ENCODE peak calls at places on chromosome 1, in four cellular contexts. U is chondrocyte, V is HFF-Myc, X is mucosa of descending colon. E is an unnamed sample.

GRCh38 chr1:31620631-31621497 is 3.4 kb downstream of the HCRTR1 start:
- DNase-seq in X (no peak), U (no peak), V (no peak), E (no peak)

GRCh38 chr1:51636765-51637522 is 20.1 kb downstream of the OSBPL9 start:
- DNase-seq in X (no peak), V (no peak), U (no peak), E (no peak)

GRCh38 chr1:111880866-111881837 is 108.3 kb downstream of the KCND3 start:
- DNase-seq in V (no peak), U (no peak), X (no peak), E (no peak)

GRCh38 chr1:55378582-55378981 is 163.4 kb upstream of the USP24 start:
- DNase-seq in U (no peak), X (no peak), V (no peak), E (no peak)

GRCh38 chr1:248828845-248829244 is 3.1 kb upstream of the SH3BP5L start:
- DNase-seq in X (no peak), V (no peak), U (no peak), E (no peak)

GRCh38 chr1:62437273-62437945 is 560 bp downstream of the USP1 start:
- DNase-seq in V (no peak), X (no peak), U (no peak), E (no peak)

GRCh38 chr1:97137862-97138514 is 416.4 kb downstream of the PTBP2 start:
- DNase-seq in V (peak), X (no peak), U (no peak), E (no peak)

GRCh38 chr1:21799730-21800129 is 12.3 kb upstream of the LDLRAD2 start:
- DNase-seq in U (no peak), V (no peak), X (no peak), E (no peak)

GRCh38 chr1:162357681-162358266 is 18.9 kb downstream of the SPATA46 start:
- DNase-seq in X (no peak), U (no peak), V (peak), E (no peak)

GRCh38 chr1:235060607-235061470 is 67.8 kb downstream of the TOMM20 start:
- DNase-seq in X (no peak), U (no peak), V (no peak), E (no peak)

GRCh38 chr1:220564216-220564615 is 36.3 kb downstream of the MARK1 start:
- DNase-seq in V (no peak), U (no peak), X (no peak), E (no peak)

GRCh38 chr1:115332813-115333608 is 5.0 kb downstream of the NGF start:
- DNase-seq in X (no peak), V (no peak), U (no peak), E (no peak)

GRCh38 chr1:244761279-244761678 is 74.2 kb upstream of the COX20 start:
- DNase-seq in X (no peak), V (no peak), U (no peak), E (no peak)

GRCh38 chr1:50779811-50780210 is 180.3 kb downstream of the FAF1 start:
- DNase-seq in V (no peak), X (no peak), U (no peak), E (no peak)

GRCh38 chr1:116326486-116326885 is 46.6 kb upstream of the ATP1A1 start:
- DNase-seq in V (no peak), X (no peak), U (no peak), E (no peak)

GRCh38 chr1:7145947-7146346 is 360.7 kb downstream of the CAMTA1 start:
- DNase-seq in U (no peak), V (no peak), X (no peak), E (no peak)

GRCh38 chr1:163290025-163290610 is 31.6 kb upstream of the NUF2 start:
- DNase-seq in V (no peak), X (no peak), U (no peak), E (no peak)

GRCh38 chr1:26787381-26787705 is 407 bp upstream of the PIGV start:
- DNase-seq in X (no peak), U (no peak), V (no peak), E (no peak)

GRCh38 chr1:234240680-234241079 is 132.6 kb upstream of the COA6 start:
- DNase-seq in X (no peak), V (no peak), U (no peak), E (no peak)

GRCh38 chr1:218299416-218299815 is 14.3 kb downstream of the RRP15 start:
- DNase-seq in U (no peak), V (peak), X (no peak), E (no peak)

GRCh38 chr1:219350621-219351020 is 176.9 kb downstream of the LYPLAL1 start:
- DNase-seq in X (no peak), V (no peak), U (no peak), E (no peak)

GRCh38 chr1:104991702-104992101 is 1242.0 kb downstream of the AMY1C start:
- DNase-seq in V (no peak), U (no peak), X (no peak), E (no peak)

GRCh38 chr1:117061986-117062415 is 1.9 kb downstream of the TTF2 start:
- DNase-seq in U (no peak), V (no peak), X (no peak), E (no peak)

GRCh38 chr1:47568763-47569162 is 130.9 kb downstream of the FOXD2 start:
- DNase-seq in U (no peak), X (no peak), V (no peak), E (peak)

GRCh38 chr1:93844262-93845045 is 34.6 kb downstream of the DNTTIP2 start:
- DNase-seq in U (no peak), X (peak), V (peak), E (no peak)

GRCh38 chr1:8733463-8733862 is 84.0 kb downstream of the RERE start:
- DNase-seq in U (no peak), X (no peak), V (no peak), E (no peak)

GRCh38 chr1:245860681-245861552 is 646.2 kb downstream of the SMYD3 start:
- DNase-seq in V (no peak), X (no peak), U (no peak), E (no peak)

GRCh38 chr1:61741682-61742619 is at the start of gene PATJ:
- DNase-seq in U (no peak), V (no peak), X (peak), E (peak)

GRCh38 chr1:41981796-41982195 is 63.1 kb upstream of the HIVEP3 start:
- DNase-seq in V (no peak), U (no peak), X (no peak), E (no peak)

GRCh38 chr1:63790989-63791388 is 17.2 kb downstream of the ROR1 start:
- DNase-seq in X (no peak), U (no peak), V (no peak), E (no peak)

GRCh38 chr1:233424727-233425222 is 97.3 kb downstream of the MAP3K21 start:
- DNase-seq in X (no peak), U (no peak), V (no peak), E (no peak)

GRCh38 chr1:94120591-94120901 is 402 bp downstream of the ABCA4 start:
- DNase-seq in X (no peak), U (no peak), V (no peak), E (peak)

GRCh38 chr1:7298749-7299151 is 472.3 kb upstream of the VAMP3 start:
- DNase-seq in V (no peak), X (no peak), U (no peak), E (no peak)

GRCh38 chr1:206809504-206810084 is 37.3 kb upstream of the IL10 start:
- DNase-seq in V (no peak), X (no peak), U (no peak), E (no peak)

GRCh38 chr1:17419626-17420328 is 19.7 kb downstream of the RCC2 start:
- DNase-seq in V (no peak), X (peak), U (no peak), E (peak)

GRCh38 chr1:202029171-202029665 is 18.8 kb downstream of the ELF3 start:
- DNase-seq in U (no peak), V (peak), X (no peak), E (no peak)

DNA sequence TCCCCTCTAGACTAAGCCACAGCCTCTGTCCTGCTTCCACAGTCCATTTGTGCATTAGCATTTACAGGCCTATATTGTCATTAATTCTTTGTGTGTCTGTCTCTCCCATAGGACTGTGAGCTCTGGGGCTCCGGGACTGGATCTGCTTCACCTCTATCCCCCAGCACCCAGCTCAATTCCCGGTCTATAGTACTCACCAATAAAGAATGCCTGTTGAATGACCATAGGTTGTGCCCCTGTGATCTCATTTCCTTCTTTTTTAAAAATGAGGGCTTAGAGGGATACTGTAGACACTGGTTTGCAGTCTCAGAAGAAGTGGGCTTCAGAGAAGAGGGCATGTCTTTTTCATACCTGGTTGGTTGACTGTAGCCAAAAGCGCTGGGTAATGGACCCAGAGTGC is 8.8 kb upstream of the POU3F1 start:
- DNase-seq in U (no peak), V (no peak), X (no peak), E (no peak)
- TF ChIP-seq CTCF in U (no peak), V (no peak), X (no peak), E (no peak)

GRCh38 chr1:228218513-228219244 is 10.8 kb downstream of the OBSCN start:
- DNase-seq in V (no peak), X (no peak), U (no peak), E (no peak)

GRCh38 chr1:228216371-228217320 is 8.8 kb downstream of the OBSCN start:
- DNase-seq in V (no peak), U (no peak), X (no peak), E (peak)

GRCh38 chr1:228219245-228219961 is 11.6 kb downstream of the OBSCN start:
- DNase-seq in V (no peak), X (no peak), U (no peak), E (no peak)

GRCh38 chr1:228215663-228216116 is 7.8 kb downstream of the OBSCN start:
- DNase-seq in V (no peak), X (no peak), U (no peak), E (no peak)

GRCh38 chr1:228217551-228218344 is 9.9 kb downstream of the OBSCN start:
- DNase-seq in V (no peak), X (no peak), U (no peak), E (no peak)
- TF ChIP-seq CTCF in V (peak), X (no peak), U (peak), E (no peak)

GRCh38 chr1:24069817-24070216 is 42.1 kb downstream of the MYOM3 start:
- DNase-seq in X (no peak), U (no peak), V (no peak), E (no peak)

GRCh38 chr1:24060482-24060881 is 51.5 kb downstream of the MYOM3 start:
- DNase-seq in X (no peak), V (no peak), U (no peak), E (peak)

GRCh38 chr1:24067978-24068377 is 44.0 kb downstream of the MYOM3 start:
- DNase-seq in X (no peak), V (no peak), U (peak), E (no peak)

GRCh38 chr1:24062221-24062620 is 49.7 kb downstream of the MYOM3 start:
- DNase-seq in U (no peak), X (no peak), V (no peak), E (peak)

DNA sequence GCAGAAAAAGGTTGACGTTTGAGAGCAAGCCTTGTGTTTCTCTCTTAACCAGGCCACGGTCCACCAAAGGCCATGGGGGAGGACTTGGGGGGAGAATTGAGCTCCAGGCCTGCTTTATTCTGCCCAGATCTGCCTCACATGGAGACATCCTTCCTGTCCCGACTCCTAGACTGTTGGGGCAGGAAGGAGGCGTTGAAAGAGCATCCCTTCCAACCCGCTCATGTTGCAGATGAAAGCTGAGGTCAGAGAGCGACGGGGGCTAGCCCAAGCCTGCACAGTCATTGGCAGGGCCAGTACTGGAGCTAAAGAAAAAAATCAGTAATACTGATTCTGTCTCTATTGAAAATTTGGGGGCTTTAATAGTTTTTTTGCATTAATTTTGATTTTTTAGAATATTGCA is 46.6 kb downstream of the MYOM3 start:
- DNase-seq in X (no peak), V (no peak), U (no peak), E (no peak)
- TF ChIP-seq CTCF in X (no peak), V (no peak), U (no peak), E (no peak)

GRCh38 chr1:85027242-85027983 is 20.9 kb downstream of the MCOLN3 start:
- DNase-seq in V (peak), U (no peak), X (no peak), E (no peak)
- TF ChIP-seq CTCF in V (no peak), U (peak), X (no peak), E (no peak)

GRCh38 chr1:200887772-200888348 is 6.8 kb upstream of the INAVA start:
- DNase-seq in U (no peak), X (no peak), V (no peak), E (peak)
- TF ChIP-seq CTCF in U (no peak), X (no peak), V (no peak), E (no peak)

E was measured in spleen.